ENCODE peak calls at places on chromosome 13, in six cellular contexts. One of them, this sample, is unnamed.

GRCh38 chr13:113964251-113964995 is 9.5 kb downstream of the C13orf46 start:
- DNase-seq in iris pigment epithelial cell: no peak
- DNase-seq in testis: no peak
- DNase-seq in non-pigmented ciliary epithelial cell: no peak
- DNase-seq in effector CD4-positive, alpha-beta T cell: no peak
- DNase-seq in progenitor cell of endocrine pancreas: no peak
- DNase-seq in this sample: no peak

GRCh38 chr13:111516712-111517640 is 196.5 kb downstream of the TEX29 start:
- DNase-seq in testis: peak
- DNase-seq in effector CD4-positive, alpha-beta T cell: no peak
- DNase-seq in progenitor cell of endocrine pancreas: no peak
- DNase-seq in non-pigmented ciliary epithelial cell: no peak
- DNase-seq in iris pigment epithelial cell: no peak
- DNase-seq in this sample: no peak

GRCh38 chr13:46896346-46897138 is at the start of gene HTR2A:
- DNase-seq in effector CD4-positive, alpha-beta T cell: no peak
- DNase-seq in non-pigmented ciliary epithelial cell: no peak
- DNase-seq in iris pigment epithelial cell: peak
- DNase-seq in progenitor cell of endocrine pancreas: no peak
- DNase-seq in testis: peak
- DNase-seq in this sample: no peak

GRCh38 chr13:77338961-77339401 is 12.1 kb upstream of the MYCBP2 start:
- DNase-seq in testis: no peak
- DNase-seq in non-pigmented ciliary epithelial cell: no peak
- DNase-seq in iris pigment epithelial cell: no peak
- DNase-seq in effector CD4-positive, alpha-beta T cell: no peak
- DNase-seq in progenitor cell of endocrine pancreas: no peak
- DNase-seq in this sample: no peak

GRCh38 chr13:99655351-99656091 is 154.2 kb downstream of the TM9SF2 start:
- DNase-seq in progenitor cell of endocrine pancreas: no peak
- DNase-seq in iris pigment epithelial cell: peak
- DNase-seq in effector CD4-positive, alpha-beta T cell: no peak
- DNase-seq in non-pigmented ciliary epithelial cell: no peak
- DNase-seq in testis: no peak
- DNase-seq in this sample: no peak

GRCh38 chr13:99151516-99151915 is 49.1 kb upstream of the UBAC2 start:
- DNase-seq in effector CD4-positive, alpha-beta T cell: no peak
- DNase-seq in non-pigmented ciliary epithelial cell: peak
- DNase-seq in testis: no peak
- DNase-seq in progenitor cell of endocrine pancreas: no peak
- DNase-seq in iris pigment epithelial cell: peak
- DNase-seq in this sample: no peak

GRCh38 chr13:111122056-111122455 is 6.9 kb downstream of the ARHGEF7 start:
- DNase-seq in testis: no peak
- DNase-seq in non-pigmented ciliary epithelial cell: no peak
- DNase-seq in progenitor cell of endocrine pancreas: no peak
- DNase-seq in effector CD4-positive, alpha-beta T cell: no peak
- DNase-seq in iris pigment epithelial cell: peak
- DNase-seq in this sample: no peak

GRCh38 chr13:23902975-23903905 is 5.9 kb upstream of the C1QTNF9B start:
- DNase-seq in non-pigmented ciliary epithelial cell: no peak
- DNase-seq in iris pigment epithelial cell: no peak
- DNase-seq in effector CD4-positive, alpha-beta T cell: no peak
- DNase-seq in testis: no peak
- DNase-seq in progenitor cell of endocrine pancreas: no peak
- DNase-seq in this sample: no peak

GRCh38 chr13:40292108-40292507 is 374.3 kb downstream of the FOXO1 start:
- DNase-seq in progenitor cell of endocrine pancreas: no peak
- DNase-seq in non-pigmented ciliary epithelial cell: no peak
- DNase-seq in effector CD4-positive, alpha-beta T cell: no peak
- DNase-seq in testis: no peak
- DNase-seq in iris pigment epithelial cell: no peak
- DNase-seq in this sample: no peak

GRCh38 chr13:31930901-31931522 is 100.6 kb upstream of the FRY start:
- DNase-seq in testis: no peak
- DNase-seq in effector CD4-positive, alpha-beta T cell: no peak
- DNase-seq in progenitor cell of endocrine pancreas: no peak
- DNase-seq in non-pigmented ciliary epithelial cell: no peak
- DNase-seq in iris pigment epithelial cell: peak
- DNase-seq in this sample: no peak

GRCh38 chr13:39451860-39452301 is 151.1 kb downstream of the LHFPL6 start:
- DNase-seq in testis: no peak
- DNase-seq in progenitor cell of endocrine pancreas: no peak
- DNase-seq in effector CD4-positive, alpha-beta T cell: no peak
- DNase-seq in non-pigmented ciliary epithelial cell: no peak
- DNase-seq in iris pigment epithelial cell: peak
- DNase-seq in this sample: no peak

GRCh38 chr13:52903320-52903719 is 54.9 kb upstream of the PCDH8 start:
- DNase-seq in progenitor cell of endocrine pancreas: no peak
- DNase-seq in testis: no peak
- DNase-seq in iris pigment epithelial cell: no peak
- DNase-seq in effector CD4-positive, alpha-beta T cell: no peak
- DNase-seq in non-pigmented ciliary epithelial cell: no peak
- DNase-seq in this sample: no peak

GRCh38 chr13:29589234-29589633 is 6.3 kb downstream of the SLC7A1 start:
- DNase-seq in progenitor cell of endocrine pancreas: no peak
- DNase-seq in effector CD4-positive, alpha-beta T cell: no peak
- DNase-seq in testis: peak
- DNase-seq in non-pigmented ciliary epithelial cell: no peak
- DNase-seq in iris pigment epithelial cell: peak
- DNase-seq in this sample: no peak

GRCh38 chr13:75704942-75705320 is 68.8 kb downstream of the LMO7 start:
- DNase-seq in iris pigment epithelial cell: no peak
- DNase-seq in testis: no peak
- DNase-seq in non-pigmented ciliary epithelial cell: no peak
- DNase-seq in progenitor cell of endocrine pancreas: no peak
- DNase-seq in effector CD4-positive, alpha-beta T cell: no peak
- DNase-seq in this sample: no peak

GRCh38 chr13:32917504-32917903 is 98.7 kb upstream of the KL start:
- DNase-seq in testis: no peak
- DNase-seq in non-pigmented ciliary epithelial cell: no peak
- DNase-seq in effector CD4-positive, alpha-beta T cell: no peak
- DNase-seq in progenitor cell of endocrine pancreas: no peak
- DNase-seq in iris pigment epithelial cell: peak
- DNase-seq in this sample: no peak

GRCh38 chr13:72864142-72865035 is 82.5 kb downstream of the PIBF1 start:
- DNase-seq in iris pigment epithelial cell: peak
- DNase-seq in progenitor cell of endocrine pancreas: no peak
- DNase-seq in testis: no peak
- DNase-seq in non-pigmented ciliary epithelial cell: no peak
- DNase-seq in effector CD4-positive, alpha-beta T cell: no peak
- DNase-seq in this sample: no peak

This sample was measured in midbrain.